ENCODE peak calls at places on chromosomes 11 and 22, in five cellular contexts. One of them, this sample, is unnamed.

GRCh38 chr22:47333625-47334024 is 571.2 kb downstream of the TBC1D22A start:
- DNase-seq in activated naive CD4-positive, alpha-beta T cell treated with anti-CD3 and anti-CD28 coated beads, Interleukin-2, amount 10 ng/mL, durations not matched to agents 7 days and 5 days: no peak
- DNase-seq in NCI-H1436: peak; percentile 1
- DNase-seq in mesenteric fat pad: peak; percentile 53
- DNase-seq in foreskin fibroblast: peak; percentile 87
- DNase-seq in this sample: no peak

GRCh38 chr11:46338988-46339666 is 8.1 kb upstream of the DGKZ start:
- DNase-seq in activated naive CD4-positive, alpha-beta T cell treated with anti-CD3 and anti-CD28 coated beads, Interleukin-2, amount 10 ng/mL, durations not matched to agents 7 days and 5 days: no peak
- DNase-seq in NCI-H1436: peak; percentile 62
- DNase-seq in mesenteric fat pad: no peak
- DNase-seq in foreskin fibroblast: no peak
- DNase-seq in this sample: no peak

GRCh38 chr11:100151944-100152343 is 535.1 kb upstream of the ARHGAP42 start:
- DNase-seq in activated naive CD4-positive, alpha-beta T cell treated with anti-CD3 and anti-CD28 coated beads, Interleukin-2, amount 10 ng/mL, durations not matched to agents 7 days and 5 days: no peak
- DNase-seq in NCI-H1436: no peak
- DNase-seq in mesenteric fat pad: no peak
- DNase-seq in foreskin fibroblast: no peak
- DNase-seq in this sample: no peak

GRCh38 chr11:28657378-28658030 is 549.3 kb downstream of the METTL15 start:
- DNase-seq in activated naive CD4-positive, alpha-beta T cell treated with anti-CD3 and anti-CD28 coated beads, Interleukin-2, amount 10 ng/mL, durations not matched to agents 7 days and 5 days: no peak
- DNase-seq in NCI-H1436: no peak
- DNase-seq in mesenteric fat pad: no peak
- DNase-seq in foreskin fibroblast: peak; percentile 36
- DNase-seq in this sample: no peak

GRCh38 chr22:39623603-39624500 is 53.3 kb downstream of the CACNA1I start:
- DNase-seq in activated naive CD4-positive, alpha-beta T cell treated with anti-CD3 and anti-CD28 coated beads, Interleukin-2, amount 10 ng/mL, durations not matched to agents 7 days and 5 days: no peak
- DNase-seq in NCI-H1436: no peak
- DNase-seq in mesenteric fat pad: no peak
- DNase-seq in foreskin fibroblast: no peak
- DNase-seq in this sample: no peak

GRCh38 chr11:12287374-12288211 is 89.8 kb upstream of the PARVA start:
- DNase-seq in activated naive CD4-positive, alpha-beta T cell treated with anti-CD3 and anti-CD28 coated beads, Interleukin-2, amount 10 ng/mL, durations not matched to agents 7 days and 5 days: no peak
- DNase-seq in NCI-H1436: peak; percentile 64
- DNase-seq in mesenteric fat pad: no peak
- DNase-seq in foreskin fibroblast: peak; percentile 94
- DNase-seq in this sample: peak; percentile 33

GRCh38 chr22:17795661-17796548 is 21.6 kb upstream of the BID start:
- DNase-seq in activated naive CD4-positive, alpha-beta T cell treated with anti-CD3 and anti-CD28 coated beads, Interleukin-2, amount 10 ng/mL, durations not matched to agents 7 days and 5 days: no peak
- DNase-seq in NCI-H1436: no peak
- DNase-seq in mesenteric fat pad: no peak
- DNase-seq in foreskin fibroblast: no peak
- DNase-seq in this sample: no peak

GRCh38 chr22:20532256-20532993 is 25.0 kb downstream of the MED15 start:
- DNase-seq in activated naive CD4-positive, alpha-beta T cell treated with anti-CD3 and anti-CD28 coated beads, Interleukin-2, amount 10 ng/mL, durations not matched to agents 7 days and 5 days: no peak
- DNase-seq in NCI-H1436: no peak
- DNase-seq in mesenteric fat pad: no peak
- DNase-seq in foreskin fibroblast: no peak
- DNase-seq in this sample: no peak

GRCh38 chr11:45765836-45766235 is 39.1 kb upstream of the SLC35C1 start:
- DNase-seq in activated naive CD4-positive, alpha-beta T cell treated with anti-CD3 and anti-CD28 coated beads, Interleukin-2, amount 10 ng/mL, durations not matched to agents 7 days and 5 days: no peak
- DNase-seq in NCI-H1436: no peak
- DNase-seq in mesenteric fat pad: peak; percentile 30
- DNase-seq in foreskin fibroblast: no peak
- DNase-seq in this sample: no peak

GRCh38 chr22:44357962-44358553 is 45.3 kb upstream of the SHISAL1 start:
- DNase-seq in activated naive CD4-positive, alpha-beta T cell treated with anti-CD3 and anti-CD28 coated beads, Interleukin-2, amount 10 ng/mL, durations not matched to agents 7 days and 5 days: no peak
- DNase-seq in NCI-H1436: no peak
- DNase-seq in mesenteric fat pad: no peak
- DNase-seq in foreskin fibroblast: no peak
- DNase-seq in this sample: no peak

GRCh38 chr22:48490513-48491411 is 1336.9 kb downstream of the BRD1 start:
- DNase-seq in activated naive CD4-positive, alpha-beta T cell treated with anti-CD3 and anti-CD28 coated beads, Interleukin-2, amount 10 ng/mL, durations not matched to agents 7 days and 5 days: no peak
- DNase-seq in NCI-H1436: no peak
- DNase-seq in mesenteric fat pad: peak; percentile 73
- DNase-seq in foreskin fibroblast: no peak
- DNase-seq in this sample: no peak

GRCh38 chr11:135074397-135074998 is 662.5 kb upstream of the B3GAT1 start:
- DNase-seq in activated naive CD4-positive, alpha-beta T cell treated with anti-CD3 and anti-CD28 coated beads, Interleukin-2, amount 10 ng/mL, durations not matched to agents 7 days and 5 days: no peak
- DNase-seq in NCI-H1436: no peak
- DNase-seq in mesenteric fat pad: no peak
- DNase-seq in foreskin fibroblast: no peak
- DNase-seq in this sample: peak; percentile 8